ENCODE peak calls at places on chromosomes 11 and 22, in ten cellular contexts. One of them, this sample, is unnamed. For H3K4me1 and H3K9me3, the result is how much of the 10 kb centered on the place peaks cover.

GRCh38 chr22:25404556-25404922 is 159.9 kb upstream of the GRK3 start:
- DNase-seq in left lung: peak
- DNase-seq in transverse colon: no peak
- DNase-seq in aorta: no peak
- DNase-seq in CD4-positive, CD25-positive, alpha-beta regulatory T cell: no peak
- DNase-seq in OCI-LY7: no peak
- DNase-seq in psoas muscle: no peak
- DNase-seq in neural progenitor cell: peak
- DNase-seq in right atrium auricular region: no peak
- DNase-seq in Peyer's patch: no peak
- DNase-seq in this sample: no peak

GRCh38 chr11:47408598-47409439 is 429 bp downstream of the SLC39A13 start:
- DNase-seq in transverse colon: peak
- DNase-seq in neural progenitor cell: peak
- DNase-seq in aorta: peak
- DNase-seq in psoas muscle: peak
- DNase-seq in right atrium auricular region: no peak
- DNase-seq in Peyer's patch: no peak
- DNase-seq in left lung: peak
- DNase-seq in OCI-LY7: no peak
- DNase-seq in CD4-positive, CD25-positive, alpha-beta regulatory T cell: no peak
- DNase-seq in this sample: peak

GRCh38 chr11:67158241-67158640 is 39.2 kb downstream of the KDM2A start:
- DNase-seq in CD4-positive, CD25-positive, alpha-beta regulatory T cell: no peak
- DNase-seq in neural progenitor cell: no peak
- DNase-seq in Peyer's patch: no peak
- DNase-seq in aorta: no peak
- DNase-seq in right atrium auricular region: no peak
- DNase-seq in OCI-LY7: no peak
- DNase-seq in left lung: no peak
- DNase-seq in psoas muscle: no peak
- DNase-seq in transverse colon: no peak
- DNase-seq in this sample: no peak

GRCh38 chr11:119409731-119410130 is 13.2 kb downstream of the THY1 start:
- DNase-seq in OCI-LY7: no peak
- DNase-seq in CD4-positive, CD25-positive, alpha-beta regulatory T cell: no peak
- DNase-seq in Peyer's patch: no peak
- DNase-seq in transverse colon: no peak
- DNase-seq in neural progenitor cell: no peak
- DNase-seq in right atrium auricular region: no peak
- DNase-seq in aorta: no peak
- DNase-seq in left lung: no peak
- DNase-seq in psoas muscle: no peak
- DNase-seq in this sample: no peak

GRCh38 chr11:45180888-45181594 is 34.6 kb downstream of the PRDM11 start:
- DNase-seq in CD4-positive, CD25-positive, alpha-beta regulatory T cell: no peak
- DNase-seq in OCI-LY7: no peak
- DNase-seq in transverse colon: peak
- DNase-seq in left lung: peak
- DNase-seq in psoas muscle: peak
- DNase-seq in Peyer's patch: peak
- DNase-seq in aorta: peak
- DNase-seq in neural progenitor cell: peak
- DNase-seq in right atrium auricular region: no peak
- DNase-seq in this sample: no peak

GRCh38 chr11:129230006-129230405 is 37.9 kb upstream of the ARHGAP32 start:
- DNase-seq in Peyer's patch: no peak
- DNase-seq in right atrium auricular region: no peak
- DNase-seq in left lung: no peak
- DNase-seq in aorta: no peak
- DNase-seq in CD4-positive, CD25-positive, alpha-beta regulatory T cell: no peak
- DNase-seq in psoas muscle: no peak
- DNase-seq in OCI-LY7: no peak
- DNase-seq in transverse colon: no peak
- DNase-seq in neural progenitor cell: no peak
- DNase-seq in this sample: peak

GRCh38 chr11:123061403-123062157 is at the start of gene HSPA8:
- DNase-seq in left lung: peak
- DNase-seq in OCI-LY7: peak
- DNase-seq in aorta: peak
- DNase-seq in transverse colon: peak
- DNase-seq in Peyer's patch: peak
- DNase-seq in neural progenitor cell: peak
- DNase-seq in right atrium auricular region: peak
- DNase-seq in psoas muscle: peak
- DNase-seq in CD4-positive, CD25-positive, alpha-beta regulatory T cell: peak
- DNase-seq in this sample: no peak

GRCh38 chr11:35106595-35106994 is 32.4 kb upstream of the CD44 start:
- DNase-seq in OCI-LY7: peak
- DNase-seq in psoas muscle: no peak
- DNase-seq in Peyer's patch: no peak
- DNase-seq in transverse colon: no peak
- DNase-seq in left lung: no peak
- DNase-seq in right atrium auricular region: no peak
- DNase-seq in CD4-positive, CD25-positive, alpha-beta regulatory T cell: no peak
- DNase-seq in neural progenitor cell: no peak
- DNase-seq in aorta: no peak
- DNase-seq in this sample: peak

GRCh38 chr22:50269573-50270301 is 443 bp downstream of the MAPK11 start:
- DNase-seq in left lung: no peak
- DNase-seq in neural progenitor cell: no peak
- DNase-seq in transverse colon: no peak
- DNase-seq in psoas muscle: no peak
- DNase-seq in Peyer's patch: no peak
- DNase-seq in CD4-positive, CD25-positive, alpha-beta regulatory T cell: peak
- DNase-seq in OCI-LY7: peak
- DNase-seq in right atrium auricular region: no peak
- DNase-seq in aorta: no peak
- DNase-seq in this sample: peak

GRCh38 chr11:134802116-134802515 is 390.1 kb upstream of the B3GAT1 start:
- DNase-seq in neural progenitor cell: peak
- DNase-seq in aorta: no peak
- DNase-seq in CD4-positive, CD25-positive, alpha-beta regulatory T cell: no peak
- DNase-seq in OCI-LY7: no peak
- DNase-seq in Peyer's patch: no peak
- DNase-seq in left lung: no peak
- DNase-seq in transverse colon: no peak
- DNase-seq in psoas muscle: no peak
- DNase-seq in right atrium auricular region: no peak
- DNase-seq in this sample: no peak

GRCh38 chr11:41779401-41779960 is 320.0 kb upstream of the LRRC4C start:
- DNase-seq in Peyer's patch: no peak
- DNase-seq in aorta: no peak
- DNase-seq in OCI-LY7: no peak
- DNase-seq in psoas muscle: no peak
- DNase-seq in transverse colon: peak
- DNase-seq in left lung: no peak
- DNase-seq in neural progenitor cell: no peak
- DNase-seq in CD4-positive, CD25-positive, alpha-beta regulatory T cell: no peak
- DNase-seq in right atrium auricular region: no peak
- DNase-seq in this sample: no peak

GRCh38 chr11:124756753-124757227 is 4.7 kb upstream of the VSIG2 start:
- DNase-seq in OCI-LY7: no peak
- DNase-seq in Peyer's patch: no peak
- DNase-seq in right atrium auricular region: no peak
- DNase-seq in psoas muscle: no peak
- DNase-seq in aorta: no peak
- DNase-seq in transverse colon: no peak
- DNase-seq in CD4-positive, CD25-positive, alpha-beta regulatory T cell: no peak
- DNase-seq in left lung: no peak
- DNase-seq in neural progenitor cell: no peak
- DNase-seq in this sample: no peak

GRCh38 chr22:45885941-45886395 is 91.0 kb downstream of the WNT7B start:
- DNase-seq in OCI-LY7: no peak
- DNase-seq in transverse colon: no peak
- DNase-seq in psoas muscle: peak
- DNase-seq in neural progenitor cell: no peak
- DNase-seq in CD4-positive, CD25-positive, alpha-beta regulatory T cell: no peak
- DNase-seq in aorta: peak
- DNase-seq in right atrium auricular region: no peak
- DNase-seq in Peyer's patch: no peak
- DNase-seq in left lung: peak
- DNase-seq in this sample: no peak

GRCh38 chr11:60790726-60791125 is 5.6 kb downstream of the MS4A10 start:
- DNase-seq in Peyer's patch: peak
- DNase-seq in OCI-LY7: no peak
- DNase-seq in right atrium auricular region: no peak
- DNase-seq in neural progenitor cell: no peak
- DNase-seq in psoas muscle: no peak
- DNase-seq in left lung: no peak
- DNase-seq in transverse colon: no peak
- DNase-seq in CD4-positive, CD25-positive, alpha-beta regulatory T cell: no peak
- DNase-seq in aorta: no peak
- DNase-seq in this sample: no peak

GRCh38 chr11:65865550-65866172 is 5.4 kb downstream of the MUS81 start:
- DNase-seq in neural progenitor cell: no peak
- DNase-seq in OCI-LY7: no peak
- DNase-seq in psoas muscle: peak
- DNase-seq in transverse colon: no peak
- DNase-seq in left lung: peak
- DNase-seq in Peyer's patch: no peak
- DNase-seq in CD4-positive, CD25-positive, alpha-beta regulatory T cell: no peak
- DNase-seq in right atrium auricular region: no peak
- DNase-seq in aorta: no peak
- DNase-seq in this sample: no peak

GRCh38 chr22:21977814-21978213 is 4.8 kb downstream of the TOP3B start:
- DNase-seq in neural progenitor cell: no peak
- DNase-seq in psoas muscle: peak
- DNase-seq in Peyer's patch: no peak
- DNase-seq in right atrium auricular region: no peak
- DNase-seq in transverse colon: no peak
- DNase-seq in OCI-LY7: no peak
- DNase-seq in left lung: no peak
- DNase-seq in CD4-positive, CD25-positive, alpha-beta regulatory T cell: no peak
- DNase-seq in aorta: no peak
- DNase-seq in this sample: no peak

GRCh38 chr11:43933608-43934358 is 8.7 kb upstream of the C11orf96 start:
- DNase-seq in psoas muscle: peak
- DNase-seq in left lung: no peak
- DNase-seq in CD4-positive, CD25-positive, alpha-beta regulatory T cell: no peak
- DNase-seq in transverse colon: no peak
- DNase-seq in OCI-LY7: no peak
- DNase-seq in neural progenitor cell: peak
- DNase-seq in Peyer's patch: no peak
- DNase-seq in right atrium auricular region: no peak
- DNase-seq in aorta: no peak
- DNase-seq in this sample: no peak

GRCh38 chr22:22161924-22162851 is 82.4 kb upstream of the VPREB1 start:
- DNase-seq in OCI-LY7: peak
- DNase-seq in psoas muscle: no peak
- DNase-seq in left lung: no peak
- DNase-seq in right atrium auricular region: no peak
- DNase-seq in neural progenitor cell: no peak
- DNase-seq in Peyer's patch: no peak
- DNase-seq in aorta: no peak
- DNase-seq in CD4-positive, CD25-positive, alpha-beta regulatory T cell: no peak
- DNase-seq in transverse colon: peak
- DNase-seq in this sample: no peak

GRCh38 chr22:37488337-37489135 is 2.4 kb upstream of the MFNG start:
- DNase-seq in right atrium auricular region: no peak
- DNase-seq in aorta: no peak
- DNase-seq in psoas muscle: no peak
- DNase-seq in CD4-positive, CD25-positive, alpha-beta regulatory T cell: no peak
- DNase-seq in Peyer's patch: no peak
- DNase-seq in transverse colon: no peak
- DNase-seq in neural progenitor cell: no peak
- DNase-seq in OCI-LY7: no peak
- DNase-seq in left lung: no peak
- DNase-seq in this sample: no peak
- H3K4me1 ChIP-seq in right atrium auricular region: under half
- H3K4me1 ChIP-seq in aorta: under half
- H3K4me1 ChIP-seq in psoas muscle: under half
- H3K4me1 ChIP-seq in CD4-positive, CD25-positive, alpha-beta regulatory T cell: under half
- H3K4me1 ChIP-seq in Peyer's patch: under half
- H3K4me1 ChIP-seq in transverse colon: under half
- H3K4me1 ChIP-seq in neural progenitor cell: under half
- H3K4me1 ChIP-seq in OCI-LY7: half or more
- H3K4me1 ChIP-seq in left lung: under half
- H3K4me1 ChIP-seq in this sample: under half

GRCh38 chr11:48683226-48683720 is 194.7 kb downstream of the OR4A47 start:
- DNase-seq in left lung: no peak
- DNase-seq in OCI-LY7: no peak
- DNase-seq in neural progenitor cell: no peak
- DNase-seq in Peyer's patch: no peak
- DNase-seq in CD4-positive, CD25-positive, alpha-beta regulatory T cell: no peak
- DNase-seq in aorta: no peak
- DNase-seq in transverse colon: no peak
- DNase-seq in psoas muscle: peak
- DNase-seq in right atrium auricular region: no peak
- DNase-seq in this sample: no peak
- H3K9me3 ChIP-seq in left lung: half or more
- H3K9me3 ChIP-seq in OCI-LY7: under half
- H3K9me3 ChIP-seq in neural progenitor cell: under half
- H3K9me3 ChIP-seq in Peyer's patch: under half
- H3K9me3 ChIP-seq in CD4-positive, CD25-positive, alpha-beta regulatory T cell: under half
- H3K9me3 ChIP-seq in aorta: under half
- H3K9me3 ChIP-seq in transverse colon: under half
- H3K9me3 ChIP-seq in psoas muscle: under half
- H3K9me3 ChIP-seq in right atrium auricular region: under half
- H3K9me3 ChIP-seq in this sample: under half

GRCh38 chr22:39613549-39613921 is 43.0 kb downstream of the CACNA1I start:
- DNase-seq in transverse colon: no peak
- DNase-seq in Peyer's patch: no peak
- DNase-seq in right atrium auricular region: no peak
- DNase-seq in psoas muscle: no peak
- DNase-seq in OCI-LY7: no peak
- DNase-seq in aorta: no peak
- DNase-seq in CD4-positive, CD25-positive, alpha-beta regulatory T cell: no peak
- DNase-seq in neural progenitor cell: no peak
- DNase-seq in left lung: peak
- DNase-seq in this sample: no peak
- H3K4me1 ChIP-seq in transverse colon: under half
- H3K4me1 ChIP-seq in Peyer's patch: under half
- H3K4me1 ChIP-seq in right atrium auricular region: under half
- H3K4me1 ChIP-seq in psoas muscle: under half
- H3K4me1 ChIP-seq in OCI-LY7: under half
- H3K4me1 ChIP-seq in aorta: under half
- H3K4me1 ChIP-seq in CD4-positive, CD25-positive, alpha-beta regulatory T cell: under half
- H3K4me1 ChIP-seq in neural progenitor cell: under half
- H3K4me1 ChIP-seq in left lung: under half
- H3K4me1 ChIP-seq in this sample: under half

DNA sequence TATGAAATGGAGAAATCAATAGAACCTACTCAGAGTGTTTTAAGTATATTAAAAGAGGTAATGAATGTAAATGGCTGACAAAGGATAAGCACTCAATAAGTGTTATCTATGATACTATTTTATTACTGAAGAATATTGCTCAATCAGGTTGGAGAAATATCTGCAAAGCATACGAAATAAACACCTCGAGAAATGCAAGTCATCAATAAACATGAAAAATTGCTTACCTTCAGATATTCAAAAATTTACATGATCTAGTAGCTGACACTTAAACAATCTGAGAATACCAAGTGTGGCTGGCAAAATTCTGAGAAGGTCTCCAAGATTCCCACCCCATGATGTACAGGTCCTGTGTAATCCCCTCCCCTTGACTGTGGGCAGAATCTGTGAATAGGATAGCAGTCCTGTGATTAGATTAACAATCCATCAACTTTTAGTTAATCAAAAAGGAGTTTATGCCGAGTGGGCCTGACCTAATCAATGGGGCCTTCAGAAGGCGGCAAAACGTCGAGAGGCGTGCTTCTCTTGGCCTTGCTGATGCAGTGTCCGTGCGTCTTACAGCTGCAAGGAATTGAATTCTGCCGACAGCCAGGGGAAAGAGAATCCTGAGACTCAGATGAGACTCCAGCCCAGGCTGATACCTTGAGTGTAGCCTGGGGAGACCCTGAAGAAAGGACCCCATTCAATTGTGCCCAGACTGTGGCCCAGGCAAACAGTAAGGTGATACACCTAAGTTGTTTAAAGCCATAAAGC is 49.1 kb downstream of the SPATA19 start:
- DNase-seq in CD4-positive, CD25-positive, alpha-beta regulatory T cell: no peak
- DNase-seq in right atrium auricular region: no peak
- DNase-seq in left lung: no peak
- DNase-seq in neural progenitor cell: no peak
- DNase-seq in aorta: no peak
- DNase-seq in psoas muscle: no peak
- DNase-seq in transverse colon: no peak
- DNase-seq in Peyer's patch: no peak
- DNase-seq in OCI-LY7: no peak
- DNase-seq in this sample: no peak
- H3K9me3 ChIP-seq in CD4-positive, CD25-positive, alpha-beta regulatory T cell: under half
- H3K9me3 ChIP-seq in right atrium auricular region: under half
- H3K9me3 ChIP-seq in left lung: under half
- H3K9me3 ChIP-seq in neural progenitor cell: under half
- H3K9me3 ChIP-seq in aorta: under half
- H3K9me3 ChIP-seq in psoas muscle: under half
- H3K9me3 ChIP-seq in transverse colon: under half
- H3K9me3 ChIP-seq in Peyer's patch: under half
- H3K9me3 ChIP-seq in OCI-LY7: under half
- H3K9me3 ChIP-seq in this sample: under half